ENCODE peak calls at places on chromosomes 2 and 18, in seven cellular contexts. P is K562, S is left ventricle myocardium inferior, X is colonic mucosa, I is PC-9, L is psoas muscle, O is adipocyte. F is an unnamed sample.

GRCh38 chr2:138447889-138448570 is 53.5 kb upstream of the SPOPL start:
- DNase-seq in S (no peak), P (no peak), X (no peak), I (no peak), L (no peak), O (no peak), F (no peak)

GRCh38 chr2:234290671-234291070 is 206.2 kb downstream of the ARL4C start:
- DNase-seq in O (no peak), X (no peak), I (peak; percentile 20), S (no peak), L (no peak), P (no peak), F (no peak)

GRCh38 chr2:28626891-28627421 is 124.7 kb upstream of the PPP1CB start:
- DNase-seq in S (no peak), L (no peak), I (no peak), P (no peak), X (no peak), O (no peak), F (peak; percentile 88)

GRCh38 chr2:148253716-148254115 is 232.8 kb downstream of the MBD5 start:
- DNase-seq in P (no peak), X (no peak), O (no peak), S (no peak), L (no peak), I (no peak), F (peak; percentile 55)

GRCh38 chr2:200411831-200412230 is 98.0 kb downstream of the KCTD18 start:
- DNase-seq in I (no peak), L (no peak), O (peak; percentile 28), P (no peak), S (no peak), X (no peak), F (peak; percentile 40)

GRCh38 chr2:170873035-170873692 is 55.9 kb upstream of the GORASP2 start:
- DNase-seq in S (peak; percentile 56), O (peak; percentile 85), X (peak; percentile 72), I (peak; percentile 77), L (peak; percentile 59), P (peak; percentile 86), F (peak; percentile 38)

GRCh38 chr2:237869357-237870102 is 10.1 kb downstream of the RAMP1 start:
- DNase-seq in P (no peak), I (no peak), L (no peak), S (no peak), X (no peak), O (no peak), F (no peak)

GRCh38 chr2:182980115-182980514 is 58.1 kb downstream of the NCKAP1 start:
- DNase-seq in O (peak; percentile 83), X (no peak), I (no peak), S (no peak), P (peak; percentile 47), L (no peak), F (peak; percentile 18)

GRCh38 chr2:160868891-160869290 is 291.3 kb upstream of the TANK start:
- DNase-seq in S (no peak), L (no peak), P (no peak), O (peak; percentile 24), I (no peak), X (no peak), F (no peak)

GRCh38 chr2:96916156-96917007 is 46.5 kb upstream of the SEMA4C start:
- DNase-seq in X (no peak), L (no peak), P (no peak), I (no peak), O (no peak), S (no peak), F (no peak)

GRCh38 chr2:197168705-197169104 is 141.9 kb downstream of the ANKRD44 start:
- DNase-seq in X (peak; percentile 84), O (peak; percentile 52), S (peak; percentile 46), I (peak; percentile 19), L (peak; percentile 55), P (peak; percentile 47), F (no peak)

GRCh38 chr2:179694963-179695362 is 166.4 kb downstream of the ZNF385B start:
- DNase-seq in P (no peak), O (no peak), X (no peak), L (no peak), S (no peak), I (no peak), F (no peak)

GRCh38 chr2:20611844-20612356 is 39.0 kb downstream of the HS1BP3 start:
- DNase-seq in L (no peak), P (no peak), O (no peak), I (no peak), S (no peak), X (no peak), F (no peak)
- H3K4me1 ChIP-seq in L (peaks cover 57% of the 10 kb centered on the region), P (peaks cover 28% of the 10 kb centered on the region), O (peaks cover 59% of the 10 kb centered on the region), I (peaks cover 22% of the 10 kb centered on the region), S (peaks cover 84% of the 10 kb centered on the region), X (no peaks in the 10 kb centered on the region), F (peaks cover 35% of the 10 kb centered on the region)

DNA sequence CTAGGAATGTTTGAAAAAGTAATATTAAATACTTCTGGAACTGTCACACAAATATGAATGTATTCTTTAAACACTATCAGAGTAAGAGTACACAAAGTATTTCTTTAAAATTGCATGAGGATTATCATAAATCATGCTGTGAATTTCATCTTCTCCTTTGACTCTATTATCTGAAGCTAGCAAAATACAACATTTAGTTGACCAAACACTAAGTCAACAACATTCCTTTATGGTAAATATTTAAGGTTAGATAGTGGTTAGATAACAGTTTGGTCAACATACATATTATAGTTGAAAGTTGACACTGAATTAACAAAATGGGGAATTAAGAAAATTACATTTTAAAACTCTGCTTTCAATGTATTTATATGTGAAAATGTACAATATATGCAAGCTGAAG is 72.1 kb upstream of the GRB14 start:
- DNase-seq in P (no peak), X (no peak), S (no peak), L (no peak), I (no peak), O (no peak), F (no peak)
- H3K4me1 ChIP-seq in P (no peaks in the 10 kb centered on the region), X (no peaks in the 10 kb centered on the region), S (no peaks in the 10 kb centered on the region), L (no peaks in the 10 kb centered on the region), I (no peaks in the 10 kb centered on the region), O (peaks cover 23% of the 10 kb centered on the region), F (no peaks in the 10 kb centered on the region)

GRCh38 chr2:189412330-189412953 is 28.8 kb upstream of the WDR75 start:
- DNase-seq in X (peak; percentile 40), L (no peak), P (peak; percentile 14), S (no peak), O (peak; percentile 81), I (peak; percentile 3), F (peak; percentile 36)
- H3K4me1 ChIP-seq in X (no peaks in the 10 kb centered on the region), L (no peaks in the 10 kb centered on the region), P (no peaks in the 10 kb centered on the region), S (no peaks in the 10 kb centered on the region), O (peaks cover 46% of the 10 kb centered on the region), I (peaks cover 4% of the 10 kb centered on the region), F (peaks cover 33% of the 10 kb centered on the region)

DNA sequence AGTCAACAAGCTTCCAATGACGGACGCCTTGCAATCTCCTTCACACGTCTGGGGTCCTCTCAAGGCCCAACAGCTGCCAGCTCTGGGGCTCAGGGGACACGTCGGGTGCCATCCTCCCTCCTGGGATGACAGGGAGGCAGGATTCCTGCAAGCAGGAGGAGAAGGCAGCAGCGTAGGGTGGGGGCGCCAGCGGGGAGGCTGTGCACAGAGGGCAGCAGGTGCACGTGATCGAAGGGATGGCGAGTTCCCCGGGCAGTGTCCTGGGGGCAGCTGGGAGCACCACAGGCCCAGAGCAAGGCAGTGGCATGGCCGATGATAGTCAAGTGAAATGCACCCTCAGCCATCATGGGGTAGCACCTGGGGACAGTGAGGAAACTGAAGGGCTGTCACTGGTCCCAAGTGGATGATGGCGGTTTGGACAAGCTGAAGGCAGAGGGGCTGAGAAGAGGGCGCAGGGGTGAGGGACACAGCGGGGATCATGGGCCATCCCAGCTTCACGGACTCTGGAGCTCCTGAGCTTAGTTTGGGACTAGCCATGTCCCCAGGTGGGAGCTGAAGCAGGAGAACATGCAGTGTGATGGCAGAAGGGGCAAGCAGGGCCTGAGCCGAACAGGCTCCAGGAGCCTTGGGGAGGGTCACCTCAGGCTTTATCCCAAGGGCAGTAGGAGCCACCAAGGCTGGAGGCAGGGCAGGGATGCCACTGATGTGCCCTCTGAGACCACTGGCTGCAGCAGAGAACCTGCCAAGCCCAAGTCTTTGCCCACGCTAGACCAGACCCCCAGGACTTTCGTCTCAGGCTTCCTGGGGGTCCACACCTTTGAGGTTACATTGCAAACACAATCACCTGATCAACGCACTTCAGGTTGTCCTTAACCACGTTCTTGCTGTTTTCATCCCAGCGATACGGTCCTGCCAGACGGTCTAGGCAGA is 16.3 kb upstream of the SNED1 start:
- DNase-seq in I (no peak), S (peak; percentile 5), X (no peak), P (no peak), O (no peak), L (peak; percentile 11), F (no peak)
- H3K4me1 ChIP-seq in I (peaks cover 6% of the 10 kb centered on the region), S (peaks cover 14% of the 10 kb centered on the region), X (peaks cover 5% of the 10 kb centered on the region), P (no peaks in the 10 kb centered on the region), O (peaks cover 20% of the 10 kb centered on the region), L (peaks cover 6% of the 10 kb centered on the region), F (no peaks in the 10 kb centered on the region)

DNA sequence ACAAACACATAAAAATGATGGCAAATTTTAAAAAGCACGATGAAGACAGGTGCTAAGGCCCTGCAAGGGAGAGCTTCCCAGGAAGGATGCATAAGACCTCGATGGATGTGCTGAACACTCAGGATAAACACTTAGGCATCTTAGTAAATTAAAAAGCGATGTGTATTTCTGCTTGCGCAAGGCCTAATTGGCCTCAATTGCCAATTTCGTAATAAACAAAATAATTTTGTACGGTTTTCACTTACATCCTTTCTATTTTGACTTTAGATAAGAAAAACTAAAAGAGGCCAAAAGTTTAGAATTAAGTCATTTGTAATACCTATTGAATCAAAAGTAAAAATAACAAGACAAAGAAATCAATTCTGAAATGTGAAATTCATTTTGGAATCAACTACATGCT is 189.1 kb downstream of the TCF4 start:
- DNase-seq in S (no peak), L (no peak), X (no peak), P (no peak), O (no peak), I (no peak), F (no peak)
- H3K4me1 ChIP-seq in S (peaks cover 64% of the 10 kb centered on the region), L (peaks cover 45% of the 10 kb centered on the region), X (no peaks in the 10 kb centered on the region), P (no peaks in the 10 kb centered on the region), O (peaks cover 52% of the 10 kb centered on the region), I (no peaks in the 10 kb centered on the region), F (peaks cover 31% of the 10 kb centered on the region)